ENCODE peak calls at places on chromosomes 11 and 22, in seven cellular contexts. M is T follicular helper cell; E is activated CD4-positive, alpha-beta T cell treated with anti-CD3 and anti-CD28 coated beads, Interleukin-2, amount 50 U/mL, for 24 hours; L is bronchial epithelial cell; D is PC-3; R is endodermal cell; Q is HS-27A. B is an unnamed sample.
A peak's percentile ranks its signal among the peaks of the same experiment; 100 is the strongest.

GRCh38 chr22:31556627-31557203 is 60.4 kb downstream of the SFI1 start:
- DNase-seq in M (no peak), Q (peak; percentile 14), E (peak; percentile 17), R (no peak), L (peak; percentile 26), D (peak; percentile 58), B (peak; percentile 11)

GRCh38 chr11:9020881-9021280 is 17.1 kb upstream of the NRIP3 start:
- DNase-seq in M (no peak), L (no peak), Q (no peak), E (no peak), R (no peak), D (no peak), B (no peak)

GRCh38 chr22:23681026-23681809 is 9.6 kb upstream of the RGL4 start:
- DNase-seq in R (no peak), M (no peak), Q (no peak), E (no peak), L (no peak), D (no peak), B (no peak)

GRCh38 chr11:80083561-80083960 is 642.7 kb upstream of the TENM4 start:
- DNase-seq in M (no peak), Q (no peak), R (no peak), L (peak; percentile 87), D (peak; percentile 41), E (no peak), B (peak; percentile 89)

GRCh38 chr11:102005306-102005705 is 41.9 kb upstream of the CFAP300 start:
- DNase-seq in E (no peak), R (no peak), D (no peak), L (no peak), M (no peak), Q (no peak), B (no peak)

GRCh38 chr11:46680164-46680760 is 20.2 kb downstream of the ARHGAP1 start:
- DNase-seq in R (no peak), M (no peak), Q (no peak), L (no peak), D (no peak), E (no peak), B (no peak)

GRCh38 chr11:1194977-1195689 is 27.7 kb upstream of the MUC5B start:
- DNase-seq in R (peak; percentile 13), M (no peak), L (no peak), E (no peak), Q (no peak), D (no peak), B (no peak)

GRCh38 chr22:49966716-49967332 is 6.3 kb downstream of the PIM3 start:
- DNase-seq in R (peak; percentile 63), D (no peak), Q (no peak), E (no peak), L (no peak), M (no peak), B (no peak)

GRCh38 chr22:20205964-20206708 is 55.3 kb upstream of the CCDC188 start:
- DNase-seq in E (peak; percentile 68), Q (peak; percentile 9), M (peak; percentile 29), R (peak; percentile 76), L (peak; percentile 77), D (peak; percentile 48), B (peak; percentile 62)

GRCh38 chr11:8671242-8671641 is 11.2 kb downstream of the TRIM66 start:
- DNase-seq in D (peak; percentile 80), L (peak; percentile 94), E (no peak), Q (peak; percentile 77), R (peak; percentile 92), M (no peak), B (peak; percentile 91)

GRCh38 chr11:32262367-32262766 is 171.5 kb downstream of the RCN1 start:
- DNase-seq in E (no peak), D (no peak), L (no peak), R (no peak), Q (no peak), M (no peak), B (no peak)

GRCh38 chr11:98630736-98631135 is 390.0 kb upstream of the CNTN5 start:
- DNase-seq in Q (no peak), L (no peak), E (no peak), R (peak; percentile 51), D (no peak), M (no peak), B (no peak)

GRCh38 chr11:46248270-46249102 is 29.0 kb upstream of the CREB3L1 start:
- DNase-seq in Q (peak; percentile 98), R (peak; percentile 81), M (no peak), L (peak; percentile 90), E (no peak), D (peak; percentile 87), B (peak; percentile 91)

GRCh38 chr22:42439021-42439420 is 6.8 kb upstream of the NFAM1 start:
- DNase-seq in Q (no peak), D (no peak), R (no peak), M (no peak), E (no peak), L (no peak), B (no peak)

GRCh38 chr11:61814242-61814957 is 2.4 kb downstream of the FADS1 start:
- DNase-seq in M (no peak), D (peak; percentile 53), E (no peak), Q (no peak), L (peak; percentile 40), R (peak; percentile 79), B (peak; percentile 17)